ENCODE peak calls at places on chromosomes 4 and X, in seven cellular contexts. I is SK-N-SH, Y is HepG2, H is GM23338, D is suprapubic skin, R is K562, P is sigmoid colon. C is an unnamed sample.

GRCh38 chr4:102137217-102137616 is 208.1 kb downstream of the SLC39A8 start:
- DNase-seq in I (no peak), Y (no peak), H (no peak), D (no peak), R (no peak), P (no peak), C (no peak)

GRCh38 chr4:48634688-48635308 is 144.7 kb downstream of the ZAR1 start:
- DNase-seq in I (no peak), Y (no peak), H (no peak), D (no peak), R (no peak), P (no peak), C (no peak)

GRCh38 chrX:16476009-16476408 is 173.9 kb upstream of the S100G start:
- DNase-seq in I (no peak), Y (no peak), H (no peak), D (no peak), R (no peak), P (no peak), C (no peak)

GRCh38 chrX:123920065-123920785 is 41.3 kb upstream of the STAG2 start:
- DNase-seq in I (no peak), Y (no peak), H (no peak), D (no peak), R (no peak), P (no peak), C (no peak)

GRCh38 chr4:20832821-20833220 is 132.6 kb downstream of the PACRGL start:
- DNase-seq in I (no peak), Y (no peak), H (no peak), D (no peak), R (no peak), P (no peak), C (no peak)

GRCh38 chrX:139890991-139891700 is 41.7 kb downstream of the ATP11C start:
- DNase-seq in I (no peak), Y (no peak), H (no peak), D (no peak), R (peak; percentile 10), P (no peak), C (no peak)

GRCh38 chr4:185764880-185765279 is 47.1 kb downstream of the SORBS2 start:
- DNase-seq in I (no peak), Y (no peak), H (no peak), D (no peak), R (no peak), P (no peak), C (no peak)

GRCh38 chrX:16082470-16083085 is 40.8 kb upstream of the GRPR start:
- DNase-seq in I (no peak), Y (no peak), H (peak; percentile 1), D (no peak), R (no peak), P (no peak), C (no peak)

GRCh38 chr4:82469776-82470345 is 39.5 kb downstream of the ENOPH1 start:
- DNase-seq in I (no peak), Y (peak; percentile 16), H (no peak), D (no peak), R (no peak), P (no peak), C (no peak)

GRCh38 chr4:15653864-15654391 is 1.2 kb downstream of the FBXL5 start:
- DNase-seq in I (peak; percentile 54), Y (peak; percentile 31), H (peak; percentile 50), D (no peak), R (peak; percentile 23), P (no peak), C (no peak)

GRCh38 chr4:37675587-37676290 is 10.4 kb downstream of the RELL1 start:
- DNase-seq in I (no peak), Y (no peak), H (no peak), D (no peak), R (no peak), P (no peak), C (no peak)

GRCh38 chr4:112284166-112284565 is 1.5 kb downstream of the TIFA start:
- DNase-seq in I (no peak), Y (no peak), H (no peak), D (no peak), R (peak; percentile 15), P (no peak), C (no peak)

GRCh38 chr4:168848977-168849687 is 160.9 kb downstream of the CBR4 start:
- DNase-seq in I (peak; percentile 20), Y (no peak), H (peak; percentile 40), D (no peak), R (no peak), P (no peak), C (no peak)

GRCh38 chrX:125322431-125322830 is 2.8 kb downstream of the TEX13C start:
- DNase-seq in I (no peak), Y (no peak), H (no peak), D (no peak), R (no peak), P (no peak), C (no peak)

GRCh38 chr4:169268951-169269781 is 1.6 kb downstream of the SH3RF1 start:
- DNase-seq in I (no peak), Y (peak; percentile 75), H (no peak), D (no peak), R (no peak), P (no peak), C (no peak)

GRCh38 chrX:153903238-153903980 is 1.1 kb upstream of the AVPR2 start:
- DNase-seq in I (peak; percentile 54), Y (no peak), H (no peak), D (no peak), R (no peak), P (no peak), C (no peak)

GRCh38 chr4:40702137-40702799 is 47.5 kb upstream of the NSUN7 start:
- DNase-seq in I (no peak), Y (no peak), H (no peak), D (no peak), R (no peak), P (no peak), C (no peak)

GRCh38 chr4:153759407-153760226 is at the start of gene RNF175:
- DNase-seq in I (peak; percentile 90), Y (no peak), H (peak; percentile 87), D (no peak), R (peak; percentile 35), P (no peak), C (no peak)

GRCh38 chrX:122770581-122770980 is 413.5 kb upstream of the GRIA3 start:
- DNase-seq in I (no peak), Y (no peak), H (no peak), D (no peak), R (no peak), P (no peak), C (no peak)

GRCh38 chr4:110533940-110534339 is 58.0 kb downstream of the ENPEP start:
- DNase-seq in I (no peak), Y (peak; percentile 74), H (peak; percentile 32), D (no peak), R (no peak), P (no peak), C (no peak)

GRCh38 chr4:72119946-72120345 is 88.1 kb downstream of the NPFFR2 start:
- DNase-seq in I (no peak), Y (no peak), H (no peak), D (no peak), R (no peak), P (no peak), C (no peak)

GRCh38 chr4:98267498-98267897 is 6.3 kb downstream of the RAP1GDS1 start:
- DNase-seq in I (no peak), Y (no peak), H (no peak), D (no peak), R (no peak), P (no peak), C (no peak)

GRCh38 chrX:153969125-153969903 is 2.3 kb downstream of the HCFC1 start:
- DNase-seq in I (no peak), Y (no peak), H (no peak), D (peak; percentile 65), R (no peak), P (peak; percentile 70), C (no peak)

GRCh38 chrX:150051096-150051495 is 112.8 kb upstream of the EOLA2 start:
- DNase-seq in I (no peak), Y (no peak), H (no peak), D (no peak), R (no peak), P (no peak), C (no peak)

GRCh38 chrX:95071621-95072020 is 1397.6 kb downstream of the FAM133A start:
- DNase-seq in I (no peak), Y (no peak), H (no peak), D (no peak), R (no peak), P (no peak), C (no peak)

DNA sequence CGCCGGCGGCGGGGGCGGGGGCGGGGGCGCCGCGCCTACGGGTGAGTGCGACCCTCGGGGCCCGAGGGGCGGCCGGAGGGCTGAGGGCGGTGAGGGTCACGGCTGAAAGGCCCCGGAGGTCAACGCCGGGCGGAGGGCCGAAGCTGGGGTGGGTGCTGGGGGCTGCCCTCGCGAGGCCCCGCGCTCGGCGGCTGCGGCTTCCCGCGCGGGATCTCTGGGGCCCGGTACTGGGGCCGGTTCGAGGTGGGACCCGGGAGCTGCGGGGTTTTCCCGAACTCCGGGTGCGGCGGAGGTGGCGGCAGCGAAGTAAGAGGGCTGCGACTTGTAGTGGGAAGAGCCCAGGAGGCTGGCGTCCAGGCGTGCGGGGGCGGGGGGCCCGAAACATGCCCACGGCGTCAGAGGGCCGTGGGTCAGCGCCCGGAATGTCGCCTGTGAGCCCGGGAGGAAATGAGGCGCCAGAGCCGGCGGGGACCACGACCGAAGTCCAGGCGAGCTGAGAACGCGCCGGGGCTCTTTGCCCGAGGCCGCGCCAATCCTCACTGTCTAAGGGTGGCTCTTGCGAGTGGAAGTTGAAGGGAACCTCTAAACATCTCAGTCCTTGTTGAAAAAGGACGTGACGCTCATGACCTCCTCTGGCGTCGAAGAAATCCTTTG is 407 bp downstream of the IL13RA1 start:
- DNase-seq in I (no peak), Y (peak; percentile 10), H (no peak), D (no peak), R (no peak), P (no peak), C (no peak)
- TF ChIP-seq POLR2AphosphoS5 in I (no peak), Y (no peak), H (no peak), D (no peak), R (no peak), P (peak; percentile 47), C (no peak)

GRCh38 chrX:115233497-115234219 is at the start of gene LRCH2:
- DNase-seq in I (peak; percentile 86), Y (no peak), H (peak; percentile 55), D (peak; percentile 54), R (no peak), P (peak; percentile 66), C (no peak)
- H3K4me3 ChIP-seq in I (peak within 1 kb of the TSS; percentile 72), Y (no peak within 1 kb of the TSS), H (peak within 1 kb of the TSS; percentile 63), D (peak within 1 kb of the TSS; percentile 48), R (no peak within 1 kb of the TSS), P (peak within 1 kb of the TSS; percentile 70), C (peak within 1 kb of the TSS; percentile 62)

GRCh38 chrX:119655125-119655524 is 37.8 kb downstream of the SEPTIN6 start:
- DNase-seq in I (peak; percentile 36), Y (no peak), H (no peak), D (no peak), R (peak; percentile 54), P (no peak), C (no peak)
- TF ChIP-seq POLR2AphosphoS5 in I (no peak), Y (no peak), H (no peak), D (no peak), R (no peak), P (no peak), C (no peak)

DNA sequence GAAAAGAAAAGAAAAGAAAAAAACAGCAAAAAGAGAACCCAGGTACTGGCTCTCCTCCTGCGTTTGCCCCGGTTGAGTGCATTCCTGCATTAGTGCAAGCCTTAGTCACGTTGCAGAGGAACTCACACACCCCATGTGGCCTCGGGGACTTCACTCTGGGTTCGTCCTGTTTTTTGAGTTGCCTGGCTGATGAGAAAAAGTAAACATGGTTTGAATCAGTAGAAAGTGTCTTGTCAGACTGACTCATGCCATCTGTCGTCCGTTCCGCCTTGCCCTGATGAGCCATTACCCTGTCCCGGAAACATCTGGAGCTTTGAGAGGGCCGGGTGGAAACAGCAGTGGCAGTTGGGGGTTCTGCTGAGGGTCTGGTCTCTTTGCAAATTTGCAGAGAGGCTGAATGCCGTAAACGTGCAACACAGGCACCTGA is 16.3 kb downstream of the CD99 start:
- DNase-seq in I (peak; percentile 67), Y (peak; percentile 84), H (peak; percentile 72), D (peak; percentile 87), R (no peak), P (peak; percentile 76), C (peak; percentile 67)
- H3K4me3 ChIP-seq in I (no peak overlapping the region), Y (no peak overlapping the region), H (no peak overlapping the region), D (peak overlapping the region; percentile 11), R (no peak overlapping the region), P (no peak overlapping the region), C (no peak overlapping the region)

C was measured in breast epithelium.